ENCODE peak calls at places on chromosomes 1 and 21, in four cellular contexts. C, Q, R and X are unnamed samples.

GRCh38 chr21:45942011-45942546 is 39.5 kb upstream of the COL6A1 start:
- DNase-seq in R (no peak), C (no peak), Q (no peak), X (no peak)

GRCh38 chr1:241531195-241532172 is 694 bp upstream of the KMO start:
- DNase-seq in C (no peak), Q (no peak), R (peak; percentile 63), X (no peak)

GRCh38 chr1:67393240-67393639 is 37.0 kb downstream of the SERBP1 start:
- DNase-seq in Q (no peak), R (no peak), C (peak; percentile 69), X (no peak)

GRCh38 chr1:78104322-78104721 is 58.6 kb downstream of the GIPC2 start:
- DNase-seq in C (no peak), Q (no peak), R (no peak), X (no peak)

GRCh38 chr1:224433671-224434446 is 738 bp downstream of the WDR26 start:
- DNase-seq in Q (peak; percentile 28), C (peak; percentile 38), R (no peak), X (peak; percentile 38)

GRCh38 chr1:107804134-107804533 is 160.8 kb downstream of the VAV3 start:
- DNase-seq in R (no peak), Q (no peak), C (no peak), X (no peak)

GRCh38 chr1:17258758-17259130 is 9.8 kb downstream of the PADI3 start:
- DNase-seq in C (no peak), R (no peak), Q (no peak), X (no peak)

GRCh38 chr1:110255388-110255787 is 45.3 kb downstream of the KCNC4 start:
- DNase-seq in Q (no peak), R (no peak), C (no peak), X (no peak)

GRCh38 chr1:149849246-149849946 is 50.0 kb upstream of the BOLA1 start:
- DNase-seq in Q (no peak), R (no peak), C (no peak), X (no peak)

GRCh38 chr21:43827015-43827611 is 37.7 kb downstream of the RRP1 start:
- DNase-seq in Q (peak; percentile 35), C (no peak), R (peak; percentile 27), X (no peak)

GRCh38 chr1:34711469-34711868 is 43.4 kb upstream of the GJB5 start:
- DNase-seq in C (no peak), R (peak; percentile 38), Q (no peak), X (no peak)

GRCh38 chr21:21750124-21750825 is 752.1 kb downstream of the NCAM2 start:
- DNase-seq in C (no peak), Q (no peak), R (no peak), X (no peak)

GRCh38 chr21:21751286-21751685 is 753.1 kb downstream of the NCAM2 start:
- DNase-seq in R (no peak), Q (no peak), C (no peak), X (no peak)
- TF ChIP-seq CTCF in R (no peak), Q (no peak), C (no peak), X (no peak)

GRCh38 chr1:2443285-2444137 is 31.1 kb upstream of the PEX10 start:
- DNase-seq in C (no peak), R (no peak), Q (no peak), X (no peak)
- TF ChIP-seq CTCF in C (no peak), R (no peak), Q (no peak), X (no peak)

GRCh38 chr1:61428146-61428545 is 296.8 kb downstream of the TM2D1 start:
- DNase-seq in C (no peak), Q (no peak), R (no peak), X (no peak)
- TF ChIP-seq CTCF in C (no peak), Q (no peak), R (no peak), X (no peak)

DNA sequence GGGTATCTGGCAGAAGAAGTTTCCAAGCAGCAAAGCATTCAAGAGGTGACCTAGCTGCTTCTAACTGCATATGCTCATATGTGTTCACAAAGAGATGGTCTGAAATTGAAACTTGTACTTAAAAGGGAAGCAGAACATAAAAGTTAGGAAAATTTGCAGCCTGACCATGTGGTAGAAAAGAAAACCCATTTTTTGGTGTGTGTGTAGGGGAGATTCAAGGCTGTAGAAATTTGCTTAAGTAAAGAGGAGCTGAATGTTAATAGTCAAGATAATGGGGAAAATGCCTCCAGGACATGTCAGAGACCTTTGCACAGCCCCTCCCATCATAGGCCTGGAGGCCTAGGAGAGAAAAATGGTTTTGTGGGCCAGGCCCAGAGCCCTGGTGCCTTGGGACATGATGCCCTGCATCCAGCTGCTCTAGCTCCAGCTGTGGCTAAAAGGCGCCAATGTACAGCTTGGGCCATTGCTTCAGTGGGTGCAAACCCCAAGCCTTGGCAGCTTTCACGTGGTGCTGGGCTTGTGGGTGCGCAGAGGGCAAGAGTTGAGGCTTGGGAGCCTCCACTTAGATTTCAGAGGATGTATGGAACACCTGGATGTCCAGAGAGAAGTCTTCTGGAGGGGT is 54.9 kb downstream of the DHRS3 start:
- DNase-seq in C (no peak), Q (no peak), R (no peak), X (no peak)
- TF ChIP-seq CTCF in C (no peak), Q (no peak), R (no peak), X (no peak)

GRCh38 chr1:229409616-229410369 is 24.1 kb downstream of the ACTA1 start:
- DNase-seq in C (no peak), R (no peak), Q (no peak), X (no peak)

GRCh38 chr1:229410370-229410691 is 23.6 kb downstream of the ACTA1 start:
- DNase-seq in R (no peak), Q (no peak), C (no peak), X (no peak)

GRCh38 chr1:229412056-229412455 is 21.8 kb downstream of the ACTA1 start:
- DNase-seq in Q (no peak), R (no peak), C (no peak), X (no peak)

GRCh38 chr1:229411434-229412055 is 22.3 kb downstream of the ACTA1 start:
- DNase-seq in R (no peak), Q (no peak), C (no peak), X (no peak)

GRCh38 chr1:229410692-229411433 is 23.0 kb downstream of the ACTA1 start:
- DNase-seq in R (no peak), Q (peak; percentile 31), C (peak; percentile 71), X (no peak)
- TF ChIP-seq CTCF in R (no peak), Q (no peak), C (no peak), X (no peak)

GRCh38 chr1:205988585-205988995 is 14.6 kb downstream of the RAB7B start:
- DNase-seq in C (no peak), Q (no peak), R (no peak), X (no peak)
- TF ChIP-seq CTCF in C (no peak), Q (no peak), R (no peak), X (no peak)

GRCh38 chr1:61124691-61125090 is 42.3 kb downstream of the NFIA start:
- DNase-seq in Q (no peak), R (no peak), C (peak; percentile 32), X (no peak)
- TF ChIP-seq CTCF in Q (no peak), R (no peak), C (no peak), X (no peak)

GRCh38 chr1:101976161-101976560 is 20.6 kb downstream of the OLFM3 start:
- DNase-seq in R (no peak), Q (no peak), C (no peak), X (no peak)

GRCh38 chr1:101974599-101975225 is 22.0 kb downstream of the OLFM3 start:
- DNase-seq in C (no peak), Q (no peak), R (no peak), X (no peak)

GRCh38 chr1:101967871-101968270 is 28.9 kb downstream of the OLFM3 start:
- DNase-seq in R (no peak), C (no peak), Q (no peak), X (no peak)

GRCh38 chr1:101975371-101975770 is 21.4 kb downstream of the OLFM3 start:
- DNase-seq in Q (no peak), R (no peak), C (no peak), X (no peak)

GRCh38 chr1:101971309-101971708 is 25.4 kb downstream of the OLFM3 start:
- DNase-seq in R (no peak), C (no peak), Q (no peak), X (no peak)
- TF ChIP-seq CTCF in R (no peak), C (no peak), Q (no peak), X (no peak)

DNA sequence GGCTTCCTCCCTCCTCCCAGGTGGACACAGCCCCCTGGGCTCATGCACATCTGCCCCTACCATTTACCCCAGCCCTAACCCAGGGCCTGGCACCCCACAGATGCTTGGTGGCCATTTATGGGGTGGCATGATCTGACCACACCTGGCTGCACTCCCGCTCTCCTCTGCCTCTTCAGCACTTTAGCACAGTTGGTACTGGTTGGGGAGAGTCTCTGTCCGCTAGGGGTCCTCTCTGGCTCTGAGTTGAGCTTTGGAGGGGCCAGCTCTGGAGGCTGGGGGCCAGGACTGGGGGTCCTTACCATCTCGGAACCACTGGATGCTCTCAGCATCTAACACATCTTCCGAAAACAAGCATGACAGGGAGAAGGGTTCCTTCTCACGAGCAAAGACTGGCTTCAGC is 17.4 kb downstream of the MYOM3 start:
- DNase-seq in R (no peak), Q (no peak), C (no peak), X (no peak)
- TF ChIP-seq CTCF in R (no peak), Q (no peak), C (no peak), X (no peak)

DNA sequence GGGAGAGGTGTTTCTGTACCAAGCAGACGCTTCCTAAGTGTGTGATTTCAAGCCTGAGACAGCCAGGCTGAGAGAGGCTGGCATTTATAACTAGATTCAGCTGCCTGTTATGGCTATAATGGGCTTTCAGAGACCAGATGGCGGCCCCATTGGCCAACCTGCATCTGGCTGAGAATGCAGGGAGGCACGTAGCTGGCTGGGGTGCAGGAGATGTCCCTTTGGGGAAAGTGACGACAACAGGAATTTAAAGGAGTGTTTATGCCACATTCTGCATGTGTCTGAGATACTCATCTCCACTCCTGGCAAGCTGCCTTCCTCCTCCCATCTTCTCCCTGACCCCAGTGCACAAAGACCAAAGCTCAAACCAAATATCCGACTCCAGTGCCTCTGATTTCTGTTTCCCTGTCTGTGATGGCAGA is 21.3 kb upstream of the CCDC190 start:
- DNase-seq in C (no peak), R (no peak), Q (no peak), X (no peak)
- TF ChIP-seq CTCF in C (no peak), R (no peak), Q (no peak), X (no peak)